ENCODE peak calls at places on chromosomes 1 and 21, in eight cellular contexts. Y, N, F, J, E, X, H and A are unnamed samples. For H3K36me3, the result is how much of the 10 kb centered on the place peaks cover.

GRCh38 chr21:38319781-38320180 is 63.0 kb downstream of the KCNJ15 start:
- DNase-seq in E (no peak), X (no peak), N (no peak), J (no peak), Y (no peak), F (no peak), H (no peak), A (no peak)

GRCh38 chr1:84480658-84481057 is 1.6 kb downstream of the RPF1 start:
- DNase-seq in J (no peak), N (no peak), F (no peak), Y (no peak), E (no peak), X (no peak), H (no peak), A (no peak)

GRCh38 chr1:38991638-38992449 is 768 bp downstream of the AKIRIN1 start:
- DNase-seq in F (peak), E (peak), J (no peak), Y (peak), X (peak), N (no peak), H (peak), A (peak)

GRCh38 chr1:84889437-84889836 is 3.6 kb downstream of the LPAR3 start:
- DNase-seq in E (no peak), N (no peak), X (no peak), F (no peak), H (no peak), J (no peak), Y (no peak), A (no peak)

GRCh38 chr21:34997295-34997694 is 51.8 kb downstream of the RUNX1 start:
- DNase-seq in Y (no peak), N (no peak), X (no peak), H (no peak), E (no peak), F (no peak), J (no peak), A (no peak)

GRCh38 chr1:172826096-172826741 is 167.3 kb downstream of the FASLG start:
- DNase-seq in J (peak), Y (peak), H (no peak), E (no peak), X (no peak), N (no peak), F (no peak), A (peak)

GRCh38 chr21:14850394-14850793 is 214.4 kb downstream of the NRIP1 start:
- DNase-seq in X (no peak), Y (no peak), E (no peak), N (no peak), F (no peak), H (no peak), J (no peak), A (no peak)

GRCh38 chr1:223017291-223017690 is 125.8 kb downstream of the TLR5 start:
- DNase-seq in F (no peak), N (no peak), X (no peak), E (no peak), Y (no peak), H (no peak), J (no peak), A (no peak)

GRCh38 chr1:70768211-70768610 is 279.4 kb downstream of the PTGER3 start:
- DNase-seq in X (no peak), J (no peak), H (no peak), N (no peak), F (no peak), Y (no peak), E (no peak), A (no peak)

GRCh38 chr1:19635646-19636045 is 8.5 kb upstream of the NBL1 start:
- DNase-seq in Y (no peak), X (no peak), N (no peak), F (no peak), H (no peak), E (no peak), J (no peak), A (no peak)

GRCh38 chr1:35181790-35182455 is 11.0 kb downstream of the SFPQ start:
- DNase-seq in F (no peak), J (no peak), E (no peak), H (no peak), X (no peak), Y (no peak), N (no peak), A (no peak)

GRCh38 chr1:9166289-9167235 is 37.7 kb upstream of the GPR157 start:
- DNase-seq in N (no peak), J (no peak), H (no peak), E (no peak), Y (peak), F (no peak), X (no peak), A (no peak)

GRCh38 chr1:107870691-107871090 is 94.3 kb downstream of the VAV3 start:
- DNase-seq in H (no peak), E (no peak), Y (no peak), F (no peak), X (no peak), N (no peak), J (no peak), A (peak)

GRCh38 chr1:155978973-155979429 is 654 bp upstream of the ARHGEF2 start:
- DNase-seq in F (no peak), X (no peak), E (no peak), N (no peak), H (no peak), J (no peak), Y (peak), A (peak)

GRCh38 chr21:16773206-16773605 is 739.6 kb upstream of the CXADR start:
- DNase-seq in H (no peak), J (no peak), X (no peak), Y (no peak), F (no peak), N (no peak), E (no peak), A (no peak)

GRCh38 chr1:210231846-210232523 is 611 bp upstream of the SERTAD4 start:
- DNase-seq in H (no peak), Y (peak), J (no peak), X (no peak), N (no peak), F (no peak), E (no peak), A (peak)

GRCh38 chr1:107877092-107877491 is 87.9 kb downstream of the VAV3 start:
- DNase-seq in J (no peak), X (no peak), Y (no peak), H (no peak), E (no peak), N (no peak), F (no peak), A (peak)

GRCh38 chr1:155499953-155500621 is 62.5 kb downstream of the ASH1L start:
- DNase-seq in Y (no peak), N (no peak), H (no peak), X (no peak), F (no peak), J (no peak), E (no peak), A (peak)

GRCh38 chr1:16205891-16206546 is 6.4 kb downstream of the ARHGEF19 start:
- DNase-seq in X (no peak), J (no peak), N (peak), F (no peak), H (no peak), E (no peak), Y (no peak), A (no peak)

GRCh38 chr1:32810358-32810757 is 6.8 kb downstream of the YARS1 start:
- DNase-seq in H (no peak), X (no peak), F (no peak), J (no peak), E (no peak), N (no peak), Y (no peak), A (no peak)
- H3K36me3 ChIP-seq in H (under half), X (half or more), F (under half), J (under half), E (half or more), N (under half), Y (half or more), A (under half)

GRCh38 chr1:89821322-89822108 is 683 bp downstream of the LRRC8D start:
- DNase-seq in E (peak), H (peak), F (peak), Y (peak), X (peak), J (no peak), N (peak), A (peak)
- H3K27ac ChIP-seq in E (peak), H (peak), F (peak), Y (peak), X (peak), J (peak), N (peak), A (peak)

GRCh38 chr1:228213917-228214808 is 6.3 kb downstream of the OBSCN start:
- DNase-seq in H (no peak), E (peak), F (no peak), Y (no peak), X (no peak), J (no peak), N (no peak), A (no peak)
- H3K4me3 ChIP-seq in H (peak), E (peak), F (peak), Y (peak), X (peak), J (peak), N (no peak), A (no peak)

DNA sequence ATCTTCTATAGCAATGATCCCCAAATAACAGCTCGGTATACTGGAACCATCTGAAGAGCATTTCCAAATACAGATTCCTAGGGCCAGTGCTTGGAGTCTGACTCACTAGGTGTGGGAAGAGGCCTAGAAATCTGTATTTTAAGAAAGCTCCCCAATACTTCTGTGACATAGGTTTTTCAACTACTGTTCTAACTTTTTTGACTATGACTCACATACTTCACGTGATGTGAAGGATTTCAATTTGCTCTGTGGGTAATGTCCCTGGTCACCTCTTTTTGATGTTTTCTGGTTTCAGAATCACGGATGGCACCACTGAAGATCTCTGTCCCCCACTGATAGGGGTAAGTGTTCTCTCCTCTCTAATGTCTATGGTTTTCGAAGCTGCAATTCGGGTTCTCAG is 11.0 kb downstream of the ORC1 start:
- DNase-seq in X (no peak), Y (no peak), F (no peak), E (no peak), H (no peak), J (no peak), N (no peak), A (no peak)
- H3K36me3 ChIP-seq in X (under half), Y (under half), F (under half), E (under half), H (under half), J (half or more), N (under half), A (under half)

GRCh38 chr1:180563013-180563827 is 4.5 kb downstream of the OVAAL start:
- DNase-seq in J (no peak), Y (no peak), F (no peak), X (no peak), N (no peak), E (no peak), H (no peak), A (peak)
- H3K27ac ChIP-seq in J (no peak), Y (peak), F (no peak), X (no peak), N (peak), E (no peak), H (peak), A (no peak)

GRCh38 chr1:113984710-113985109 is 5.4 kb downstream of the OLFML3 start:
- DNase-seq in E (no peak), F (no peak), N (no peak), J (no peak), H (no peak), Y (peak), X (no peak), A (no peak)

GRCh38 chr1:113980120-113980519 is 846 bp downstream of the OLFML3 start:
- DNase-seq in H (no peak), E (no peak), X (peak), J (no peak), N (no peak), F (peak), Y (peak), A (no peak)

GRCh38 chr1:113983826-113984225 is 4.6 kb downstream of the OLFML3 start:
- DNase-seq in E (no peak), H (no peak), X (no peak), N (no peak), J (no peak), F (no peak), Y (no peak), A (no peak)

GRCh38 chr1:113981962-113982931 is 3.0 kb downstream of the OLFML3 start:
- DNase-seq in H (peak), N (no peak), Y (peak), F (peak), E (no peak), X (no peak), J (no peak), A (peak)

GRCh38 chr1:113982955-113983742 is 3.9 kb downstream of the OLFML3 start:
- DNase-seq in E (no peak), F (no peak), Y (no peak), X (no peak), N (no peak), J (no peak), H (no peak), A (no peak)
- H3K4me3 ChIP-seq in E (peak), F (no peak), Y (peak), X (peak), N (no peak), J (no peak), H (peak), A (no peak)

GRCh38 chr1:89873757-89874156 is 52.9 kb downstream of the LRRC8D start:
- DNase-seq in X (no peak), Y (no peak), E (no peak), F (no peak), H (no peak), J (no peak), N (no peak), A (no peak)
- H3K36me3 ChIP-seq in X (under half), Y (under half), E (under half), F (under half), H (under half), J (under half), N (under half), A (under half)